ENCODE peak calls at places on chromosomes 2 and 18, in ten cellular contexts. Q is heart right ventricle; V is mammary epithelial cell; C is WERI-Rb-1; N is psoas muscle; I is ovary; B is breast epithelium; S is aorta; Y is naive thymus-derived CD4-positive, alpha-beta T cell; P is transverse colon. F is an unnamed sample.
A peak's percentile ranks its signal among the peaks of the same experiment; 100 is the strongest.

GRCh38 chr18:71370095-71370494 is 1081.2 kb downstream of the SOCS6 start:
- DNase-seq in V (no peak), Q (no peak), P (no peak), N (no peak), C (no peak), B (no peak), Y (no peak), S (no peak), I (no peak), F (no peak)

GRCh38 chr2:240791821-240792657 is 28.0 kb downstream of the KIF1A start:
- DNase-seq in Q (peak; percentile 9), S (peak; percentile 55), N (peak; percentile 5), C (no peak), V (no peak), P (no peak), B (no peak), I (peak; percentile 80), Y (no peak), F (peak; percentile 59)

GRCh38 chr18:55763805-55764204 is 175.8 kb upstream of the TCF4 start:
- DNase-seq in V (no peak), P (no peak), Y (no peak), N (no peak), B (no peak), C (no peak), Q (no peak), I (no peak), S (no peak), F (no peak)

GRCh38 chr2:230757476-230757875 is 44.8 kb downstream of the CAB39 start:
- DNase-seq in B (no peak), C (no peak), V (no peak), Q (no peak), P (no peak), I (no peak), Y (no peak), S (no peak), N (no peak), F (no peak)

GRCh38 chr2:217669831-217670230 is 333.0 kb downstream of the TNS1 start:
- DNase-seq in S (no peak), Q (no peak), V (no peak), Y (no peak), P (no peak), I (no peak), N (no peak), C (no peak), B (no peak), F (no peak)

GRCh38 chr2:105880637-105881036 is 135.9 kb downstream of the NCK2 start:
- DNase-seq in C (no peak), Q (no peak), S (no peak), I (no peak), V (no peak), P (no peak), Y (no peak), B (no peak), N (no peak), F (no peak)

GRCh38 chr2:220315098-220315785 is 687.8 kb downstream of the SLC4A3 start:
- DNase-seq in I (peak; percentile 36), B (no peak), S (no peak), C (no peak), P (no peak), Y (no peak), N (no peak), V (no peak), Q (no peak), F (no peak)

GRCh38 chr2:23801396-23801795 is 125.5 kb downstream of the ATAD2B start:
- DNase-seq in Q (no peak), P (no peak), S (no peak), C (no peak), N (no peak), B (no peak), Y (no peak), I (no peak), V (peak; percentile 46), F (no peak)

GRCh38 chr18:13159579-13159978 is 59.0 kb upstream of the LDLRAD4 start:
- DNase-seq in P (no peak), Q (no peak), N (no peak), S (no peak), B (no peak), V (peak; percentile 52), I (no peak), Y (no peak), C (peak; percentile 44), F (no peak)

GRCh38 chr2:174611851-174612250 is 14.2 kb upstream of the WIPF1 start:
- DNase-seq in P (no peak), S (no peak), N (no peak), B (no peak), Q (no peak), V (no peak), C (no peak), I (no peak), Y (no peak), F (no peak)

GRCh38 chr2:86488561-86489250 is 47.5 kb downstream of the KDM3A start:
- DNase-seq in Q (no peak), I (no peak), B (no peak), N (no peak), V (no peak), S (no peak), C (no peak), P (no peak), Y (no peak), F (no peak)

GRCh38 chr2:86482034-86482433 is 40.9 kb downstream of the KDM3A start:
- DNase-seq in B (no peak), S (no peak), V (peak; percentile 66), I (no peak), C (no peak), P (no peak), Q (no peak), N (no peak), Y (no peak), F (no peak)

GRCh38 chr2:86484385-86484784 is 43.2 kb downstream of the KDM3A start:
- DNase-seq in Q (no peak), Y (no peak), S (no peak), P (no peak), I (no peak), N (no peak), B (no peak), C (no peak), V (no peak), F (no peak)

GRCh38 chr2:86487062-86487461 is 45.9 kb downstream of the KDM3A start:
- DNase-seq in P (no peak), Q (no peak), B (no peak), C (no peak), S (no peak), Y (no peak), N (no peak), V (no peak), I (no peak), F (no peak)

DNA sequence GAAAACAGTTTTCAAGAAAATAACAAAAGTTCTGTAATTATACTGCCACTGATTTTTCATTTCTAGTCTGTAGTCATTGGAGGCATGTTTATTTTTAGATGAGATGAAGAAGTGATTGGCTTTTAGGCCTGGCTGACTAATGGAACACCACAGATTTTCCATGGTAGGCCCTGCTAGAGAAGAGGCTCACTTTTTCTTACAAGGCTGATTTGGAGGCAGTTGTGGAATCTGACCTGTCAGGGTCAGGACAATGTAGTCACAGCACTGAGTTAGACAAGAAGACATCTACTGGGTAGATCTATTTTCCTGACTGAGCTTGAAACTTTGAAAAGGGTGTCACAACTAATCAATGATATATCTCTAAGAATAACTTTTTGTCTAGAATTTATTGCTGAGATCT is 43.9 kb downstream of the KDM3A start:
- DNase-seq in N (no peak), C (no peak), P (no peak), Y (no peak), S (no peak), V (no peak), B (no peak), I (no peak), Q (no peak), F (no peak)
- H3K27ac ChIP-seq in N (no peak overlapping the region), C (no peak overlapping the region), P (no peak overlapping the region), Y (peak overlapping the region; percentile 11), S (no peak overlapping the region), V (no peak overlapping the region), B (no peak overlapping the region), I (no peak overlapping the region), Q (no peak overlapping the region), F (peak overlapping the region; percentile 2)

GRCh38 chr2:224908820-224909219 is 133.4 kb downstream of the DOCK10 start:
- DNase-seq in P (no peak), Y (no peak), V (no peak), S (no peak), N (no peak), C (no peak), Q (no peak), I (no peak), B (no peak), F (no peak)
- H3K27ac ChIP-seq in P (no peak overlapping the region), Y (no peak overlapping the region), V (no peak overlapping the region), S (peak overlapping the region; percentile 74), N (no peak overlapping the region), C (no peak overlapping the region), Q (no peak overlapping the region), I (no peak overlapping the region), B (peak overlapping the region; percentile 72), F (no peak overlapping the region)

GRCh38 chr2:28636491-28636890 is 115.1 kb upstream of the PPP1CB start:
- DNase-seq in Y (no peak), I (no peak), B (no peak), S (no peak), P (no peak), C (no peak), V (no peak), Q (no peak), N (no peak), F (no peak)
- H3K27ac ChIP-seq in Y (no peak overlapping the region), I (peak overlapping the region; percentile 70), B (peak overlapping the region; percentile 26), S (peak overlapping the region; percentile 99), P (peak overlapping the region; percentile 84), C (no peak overlapping the region), V (no peak overlapping the region), Q (peak overlapping the region; percentile 66), N (peak overlapping the region; percentile 77), F (no peak overlapping the region)

GRCh38 chr18:25229858-25230257 is 122.1 kb downstream of the ZNF521 start:
- DNase-seq in V (no peak), N (no peak), Q (no peak), B (no peak), I (no peak), P (no peak), Y (no peak), S (no peak), C (no peak), F (no peak)

GRCh38 chr18:25233582-25234362 is 118.2 kb downstream of the ZNF521 start:
- DNase-seq in V (no peak), C (no peak), Q (no peak), P (no peak), S (no peak), Y (no peak), N (no peak), I (no peak), B (no peak), F (no peak)

GRCh38 chr18:25230658-25231326 is 121.2 kb downstream of the ZNF521 start:
- DNase-seq in Q (peak; percentile 61), N (peak; percentile 76), B (peak; percentile 65), S (peak; percentile 78), I (peak; percentile 82), V (peak; percentile 43), P (peak; percentile 39), Y (no peak), C (no peak), F (peak; percentile 82)

GRCh38 chr18:25229080-25229479 is 122.9 kb downstream of the ZNF521 start:
- DNase-seq in N (no peak), P (no peak), V (no peak), S (no peak), Y (no peak), I (no peak), Q (no peak), C (no peak), B (no peak), F (no peak)

DNA sequence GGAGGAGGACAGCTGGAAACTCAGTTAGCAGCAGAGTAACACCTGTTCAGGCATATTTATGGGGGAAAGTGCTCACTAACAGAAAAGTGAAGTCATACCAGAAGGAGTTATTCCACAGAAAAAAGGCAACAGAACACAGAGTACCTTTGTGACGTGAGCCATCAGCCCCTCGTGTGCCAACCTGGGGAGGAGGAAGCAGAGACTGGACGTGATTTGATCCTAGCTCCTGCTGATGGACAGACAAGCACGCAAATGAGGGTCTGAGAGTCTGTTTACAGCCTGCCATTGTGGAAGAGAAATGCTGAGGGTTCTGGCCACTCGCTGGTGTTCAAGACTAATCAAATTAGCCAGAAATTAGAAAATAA is 120.7 kb downstream of the ZNF521 start:
- DNase-seq in Y (no peak), I (peak; percentile 65), V (no peak), B (no peak), P (no peak), S (no peak), C (no peak), N (peak; percentile 23), Q (no peak), F (no peak)
- H3K27ac ChIP-seq in Y (no peak overlapping the region), I (peak overlapping the region; percentile 72), V (no peak overlapping the region), B (peak overlapping the region; percentile 86), P (peak overlapping the region; percentile 66), S (peak overlapping the region; percentile 90), C (no peak overlapping the region), N (peak overlapping the region; percentile 72), Q (peak overlapping the region; percentile 71), F (peak overlapping the region; percentile 81)

F was measured in caudate nucleus.